ENCODE peak calls at places on chromosomes 6 and 20, in six cellular contexts. X is mammary epithelial cell; G is dorsolateral prefrontal cortex; L is breast epithelium; R is fibroblast of lung; E is CD8-positive, alpha-beta T cell. K is an unnamed sample.

GRCh38 chr6:39558079-39558478 is 167.1 kb downstream of the KIF6 start:
- DNase-seq in G (no peak), E (no peak), L (no peak), R (no peak), X (no peak), K (no peak)

GRCh38 chr6:78483546-78483945 is 383.8 kb upstream of the IRAK1BP1 start:
- DNase-seq in E (no peak), G (no peak), X (no peak), R (peak; percentile 27), L (no peak), K (peak; percentile 30)

GRCh38 chr20:10846831-10847230 is 173.0 kb upstream of the JAG1 start:
- DNase-seq in E (no peak), R (peak; percentile 42), L (no peak), X (no peak), G (no peak), K (peak; percentile 8)

GRCh38 chr6:41159415-41160082 is 3.4 kb downstream of the TREM2 start:
- DNase-seq in E (no peak), R (no peak), X (no peak), L (no peak), G (no peak), K (no peak)

GRCh38 chr6:10465633-10466499 is 51.0 kb upstream of the TFAP2A start:
- DNase-seq in L (no peak), G (no peak), E (peak; percentile 9), X (peak; percentile 36), R (peak; percentile 44), K (peak; percentile 2)

GRCh38 chr6:29531668-29532067 is 27.9 kb downstream of the UBD start:
- DNase-seq in L (no peak), R (no peak), E (no peak), G (no peak), X (peak; percentile 42), K (no peak)

GRCh38 chr6:143007626-143008025 is 53.1 kb upstream of the AIG1 start:
- DNase-seq in G (no peak), L (no peak), X (no peak), R (no peak), E (no peak), K (peak; percentile 87)

GRCh38 chr6:99979953-99980352 is 14.1 kb downstream of the MCHR2 start:
- DNase-seq in L (no peak), X (no peak), R (no peak), G (no peak), E (no peak), K (no peak)

GRCh38 chr6:110853754-110854477 is 20.7 kb upstream of the AMD1 start:
- DNase-seq in E (no peak), X (peak; percentile 51), L (no peak), G (no peak), R (no peak), K (no peak)

GRCh38 chr20:10857362-10858070 is 183.7 kb upstream of the JAG1 start:
- DNase-seq in X (peak; percentile 32), L (no peak), G (no peak), R (peak; percentile 91), E (no peak), K (peak; percentile 88)

GRCh38 chr6:143592335-143592734 is 80.8 kb upstream of the FUCA2 start:
- DNase-seq in X (no peak), R (no peak), E (no peak), L (no peak), G (no peak), K (peak; percentile 21)

GRCh38 chr6:16903470-16903869 is 142.2 kb upstream of the ATXN1 start:
- DNase-seq in R (peak; percentile 73), E (no peak), G (no peak), X (no peak), L (no peak), K (peak; percentile 80)

GRCh38 chr6:57019434-57019833 is 27.1 kb upstream of the KIAA1586 start:
- DNase-seq in G (no peak), X (no peak), L (no peak), R (no peak), E (no peak), K (no peak)

GRCh38 chr20:57746201-57746600 is 36.4 kb upstream of the PMEPA1 start:
- DNase-seq in E (no peak), G (no peak), R (no peak), X (no peak), L (no peak), K (no peak)

GRCh38 chr6:36907781-36908180 is 22.0 kb downstream of the C6orf89 start:
- DNase-seq in E (no peak), G (no peak), R (peak; percentile 80), L (peak; percentile 60), X (no peak), K (peak; percentile 67)

GRCh38 chr6:170456886-170457698 is 96.0 kb downstream of the PSMB1 start:
- DNase-seq in G (no peak), L (no peak), R (no peak), E (no peak), X (no peak), K (no peak)

GRCh38 chr6:154402081-154402780 is 45.6 kb upstream of the IPCEF1 start:
- DNase-seq in E (no peak), R (no peak), G (no peak), X (peak; percentile 71), L (no peak), K (no peak)

DNA sequence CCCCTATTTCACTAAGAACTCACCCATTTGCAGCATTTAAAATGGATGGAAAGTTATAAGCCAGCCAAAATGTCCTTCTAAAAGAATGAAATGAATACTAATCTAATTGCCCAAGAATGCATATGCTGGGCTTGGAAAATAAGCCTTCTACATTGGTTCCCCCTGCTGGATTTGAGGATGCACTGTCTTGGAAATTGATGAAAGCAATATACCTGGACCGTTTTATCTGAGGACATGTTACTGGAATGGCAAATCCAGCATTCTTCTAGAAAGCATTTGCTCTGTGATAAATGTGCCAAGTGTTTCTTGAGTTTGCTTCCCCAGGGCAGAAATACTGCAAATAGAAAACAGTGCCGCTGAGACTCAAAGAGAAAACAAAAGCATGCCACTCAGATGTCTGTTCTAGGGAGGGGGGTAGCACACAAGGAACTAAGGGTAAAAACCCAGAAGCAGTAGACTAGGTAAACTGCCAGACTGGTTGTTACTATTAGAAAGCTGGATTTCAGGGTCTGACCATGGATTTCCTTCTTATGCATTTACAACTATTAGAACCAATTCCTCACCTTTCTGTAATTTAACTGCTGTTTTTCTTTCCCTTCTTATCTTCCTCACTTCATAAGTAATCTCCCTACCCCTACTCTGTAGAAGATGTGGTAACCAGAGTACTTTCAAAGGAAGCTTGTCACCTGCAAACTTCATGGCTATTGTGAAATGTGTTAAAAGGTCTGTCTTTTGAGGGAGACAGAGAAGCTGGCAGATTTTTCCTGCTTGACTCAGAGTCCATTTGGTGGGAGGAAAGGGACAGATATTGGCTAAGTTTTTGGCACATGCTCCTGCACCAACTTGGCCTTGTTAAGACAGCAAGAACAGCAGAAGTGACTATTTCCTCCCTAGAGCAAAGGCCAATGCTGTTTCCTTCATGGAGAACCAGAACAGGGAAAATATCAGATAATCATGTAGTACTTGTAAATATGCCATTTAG is 642.6 kb downstream of the KIF16B start:
- DNase-seq in E (no peak), L (peak; percentile 48), G (no peak), R (peak; percentile 5), X (peak; percentile 61), K (peak; percentile 64)
- TF ChIP-seq CTCF in E (no peak), L (peak; percentile 39), G (peak; percentile 67), R (peak; percentile 50), X (peak; percentile 78), K (peak; percentile 56)

GRCh38 chr20:53960586-53961386 is 109.6 kb downstream of the BCAS1 start:
- DNase-seq in L (no peak), X (no peak), R (peak; percentile 64), G (no peak), E (no peak), K (peak; percentile 23)

GRCh38 chr20:53961527-53961926 is 108.9 kb downstream of the BCAS1 start:
- DNase-seq in R (no peak), G (no peak), L (no peak), X (no peak), E (no peak), K (no peak)

GRCh38 chr20:53962388-53962787 is 108.0 kb downstream of the BCAS1 start:
- DNase-seq in X (no peak), E (no peak), L (no peak), R (no peak), G (no peak), K (no peak)

GRCh38 chr20:53958240-53958639 is 112.2 kb downstream of the BCAS1 start:
- DNase-seq in R (no peak), E (no peak), L (no peak), G (no peak), X (no peak), K (peak; percentile 60)

DNA sequence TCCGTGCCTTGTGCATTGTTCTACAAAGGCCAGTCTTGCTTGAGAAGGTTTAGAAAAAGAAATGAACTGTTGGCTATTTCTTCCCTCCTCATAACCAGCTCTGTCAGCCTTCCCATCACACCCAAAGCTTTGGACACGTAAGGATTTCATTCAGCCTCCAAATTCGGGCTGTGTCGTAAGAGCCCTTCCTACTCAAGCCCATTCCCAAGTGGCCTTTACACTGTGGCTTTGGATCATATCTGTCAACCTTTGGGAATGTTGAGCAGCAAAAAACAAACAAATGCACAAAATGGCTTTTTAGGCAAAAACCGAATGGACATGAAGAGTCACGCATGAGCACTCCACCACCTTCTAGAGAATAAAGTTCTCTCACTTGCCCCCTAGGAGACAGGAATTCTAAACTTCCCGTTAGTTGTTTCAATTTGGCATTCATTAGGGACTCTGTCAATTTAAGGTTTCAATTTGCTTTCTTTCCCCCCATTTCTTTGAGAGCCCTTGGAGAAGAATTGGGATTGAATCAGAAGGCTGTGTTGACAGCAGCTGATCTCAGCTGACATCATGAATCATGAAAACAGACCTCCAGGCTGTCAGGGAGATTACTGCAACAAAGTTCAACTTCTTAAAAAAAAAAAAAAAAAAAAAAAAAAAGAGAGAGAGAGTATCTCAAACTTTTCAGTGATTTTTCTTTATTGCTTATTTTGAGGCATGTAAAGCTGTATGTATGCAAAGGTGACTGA is 110.4 kb downstream of the BCAS1 start:
- DNase-seq in L (no peak), E (no peak), G (no peak), X (no peak), R (peak; percentile 36), K (peak; percentile 96)
- H3K4me3 ChIP-seq in L (no peak overlapping the region), E (no peak overlapping the region), G (no peak overlapping the region), X (no peak overlapping the region), R (no peak overlapping the region), K (no peak overlapping the region)

DNA sequence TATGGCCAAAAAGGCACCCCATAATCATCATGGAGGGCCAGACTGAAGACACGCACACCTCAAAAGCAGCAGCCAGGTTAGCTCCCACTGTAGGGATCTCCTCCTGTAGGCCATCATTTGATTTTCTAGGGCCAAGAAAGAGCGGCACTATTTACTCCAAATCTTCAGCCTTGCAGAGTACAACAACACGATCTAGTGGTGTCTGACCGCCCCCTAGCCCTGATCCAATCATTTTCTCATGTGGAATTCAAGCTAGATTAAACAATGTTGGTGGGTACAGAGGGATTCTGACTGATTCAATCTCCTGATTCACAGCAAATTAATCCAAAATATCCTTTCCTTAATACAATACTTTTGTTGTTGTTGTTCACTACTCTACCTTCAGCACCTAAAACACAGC is 12.5 kb downstream of the GNAS-AS1 start:
- DNase-seq in X (no peak), G (no peak), R (no peak), L (no peak), E (no peak), K (no peak)
- TF ChIP-seq CTCF in X (no peak), G (no peak), R (no peak), L (no peak), E (no peak), K (no peak)

DNA sequence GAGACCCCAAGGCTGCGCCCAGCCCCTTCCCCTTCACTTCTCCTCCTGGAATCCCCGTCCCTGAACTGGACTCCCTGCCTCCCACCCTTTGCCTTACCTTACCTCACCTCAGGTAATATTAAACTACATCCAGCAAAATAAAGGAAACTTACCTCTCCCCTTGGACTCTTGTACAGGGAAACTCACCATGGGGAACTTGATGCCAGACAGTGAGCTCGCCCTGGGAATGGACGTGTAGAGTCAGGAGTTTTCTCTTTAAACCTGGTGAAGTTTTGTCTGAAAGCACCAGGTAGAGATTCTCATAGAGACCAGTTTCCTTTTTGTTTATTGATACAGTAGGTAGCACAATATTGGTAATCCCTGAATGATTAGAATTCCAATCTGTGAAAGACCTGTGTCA is 539 bp upstream of the HLA-C start:
- DNase-seq in L (no peak), G (no peak), X (no peak), E (peak; percentile 15), R (peak; percentile 3), K (no peak)
- H3K4me3 ChIP-seq in L (peak overlapping the region; percentile 68), G (peak overlapping the region; percentile 68), X (peak overlapping the region; percentile 70), E (peak overlapping the region; percentile 82), R (peak overlapping the region; percentile 52), K (peak overlapping the region; percentile 57)